ENCODE peak calls at places on chromosomes 4 and X, in eight cellular contexts. One of them, this sample, is unnamed.

GRCh38 chr4:3299122-3299521 is 6.3 kb downstream of the RGS12 start:
- DNase-seq in GM23338: no peak
- DNase-seq in cardiac fibroblast: no peak
- DNase-seq in D341Med: no peak
- DNase-seq in nephron progenitor cell: no peak
- DNase-seq in SK-MEL-5: no peak
- DNase-seq in GM12864: no peak
- DNase-seq in pulmonary artery endothelial cell: no peak
- DNase-seq in this sample: no peak

GRCh38 chrX:129842510-129843208 is 1.0 kb downstream of the ZDHHC9 start:
- DNase-seq in D341Med: no peak
- DNase-seq in GM12864: no peak
- DNase-seq in GM23338: peak
- DNase-seq in pulmonary artery endothelial cell: no peak
- DNase-seq in SK-MEL-5: no peak
- DNase-seq in cardiac fibroblast: peak
- DNase-seq in nephron progenitor cell: no peak
- DNase-seq in this sample: peak

GRCh38 chrX:18291006-18291545 is 63.4 kb downstream of the SCML2 start:
- DNase-seq in SK-MEL-5: no peak
- DNase-seq in GM12864: no peak
- DNase-seq in cardiac fibroblast: peak
- DNase-seq in nephron progenitor cell: no peak
- DNase-seq in GM23338: no peak
- DNase-seq in pulmonary artery endothelial cell: no peak
- DNase-seq in D341Med: no peak
- DNase-seq in this sample: peak

GRCh38 chr4:179634862-179635261 is 2192.6 kb upstream of the AGA start:
- DNase-seq in D341Med: no peak
- DNase-seq in GM12864: no peak
- DNase-seq in GM23338: no peak
- DNase-seq in cardiac fibroblast: no peak
- DNase-seq in SK-MEL-5: no peak
- DNase-seq in pulmonary artery endothelial cell: no peak
- DNase-seq in nephron progenitor cell: no peak
- DNase-seq in this sample: no peak

GRCh38 chr4:73662709-73663546 is 42.7 kb upstream of the RASSF6 start:
- DNase-seq in SK-MEL-5: peak
- DNase-seq in GM23338: peak
- DNase-seq in D341Med: peak
- DNase-seq in GM12864: no peak
- DNase-seq in cardiac fibroblast: peak
- DNase-seq in nephron progenitor cell: no peak
- DNase-seq in pulmonary artery endothelial cell: peak
- DNase-seq in this sample: peak

GRCh38 chrX:24241822-24242648 is 71.8 kb downstream of the SUPT20HL2 start:
- DNase-seq in cardiac fibroblast: peak
- DNase-seq in pulmonary artery endothelial cell: no peak
- DNase-seq in SK-MEL-5: peak
- DNase-seq in nephron progenitor cell: peak
- DNase-seq in D341Med: peak
- DNase-seq in GM23338: peak
- DNase-seq in GM12864: no peak
- DNase-seq in this sample: peak

GRCh38 chr4:31343058-31343457 is 622.9 kb downstream of the PCDH7 start:
- DNase-seq in D341Med: no peak
- DNase-seq in SK-MEL-5: no peak
- DNase-seq in cardiac fibroblast: no peak
- DNase-seq in GM23338: peak
- DNase-seq in nephron progenitor cell: no peak
- DNase-seq in GM12864: no peak
- DNase-seq in pulmonary artery endothelial cell: no peak
- DNase-seq in this sample: no peak

GRCh38 chrX:2228466-2228865 is 272.3 kb downstream of the DHRSX start:
- DNase-seq in GM23338: no peak
- DNase-seq in cardiac fibroblast: no peak
- DNase-seq in nephron progenitor cell: no peak
- DNase-seq in SK-MEL-5: no peak
- DNase-seq in D341Med: no peak
- DNase-seq in GM12864: no peak
- DNase-seq in pulmonary artery endothelial cell: no peak
- DNase-seq in this sample: no peak

GRCh38 chr4:96585304-96585703 is 745.4 kb downstream of the PDHA2 start:
- DNase-seq in nephron progenitor cell: no peak
- DNase-seq in GM12864: no peak
- DNase-seq in SK-MEL-5: no peak
- DNase-seq in GM23338: no peak
- DNase-seq in D341Med: no peak
- DNase-seq in cardiac fibroblast: no peak
- DNase-seq in pulmonary artery endothelial cell: no peak
- DNase-seq in this sample: no peak

GRCh38 chr4:79044260-79044659 is 105.0 kb upstream of the PAQR3 start:
- DNase-seq in GM23338: no peak
- DNase-seq in cardiac fibroblast: no peak
- DNase-seq in GM12864: no peak
- DNase-seq in SK-MEL-5: no peak
- DNase-seq in nephron progenitor cell: no peak
- DNase-seq in pulmonary artery endothelial cell: no peak
- DNase-seq in D341Med: no peak
- DNase-seq in this sample: no peak

GRCh38 chrX:24899391-24899790 is 116.4 kb downstream of the ARX start:
- DNase-seq in D341Med: no peak
- DNase-seq in GM23338: no peak
- DNase-seq in cardiac fibroblast: no peak
- DNase-seq in SK-MEL-5: no peak
- DNase-seq in nephron progenitor cell: no peak
- DNase-seq in pulmonary artery endothelial cell: no peak
- DNase-seq in GM12864: no peak
- DNase-seq in this sample: no peak

GRCh38 chr4:2576290-2576689 is 39.8 kb downstream of the FAM193A start:
- DNase-seq in GM23338: no peak
- DNase-seq in cardiac fibroblast: no peak
- DNase-seq in SK-MEL-5: no peak
- DNase-seq in nephron progenitor cell: no peak
- DNase-seq in D341Med: no peak
- DNase-seq in GM12864: no peak
- DNase-seq in pulmonary artery endothelial cell: no peak
- DNase-seq in this sample: no peak

GRCh38 chrX:150482537-150483217 is 85.7 kb upstream of the MTM1 start:
- DNase-seq in cardiac fibroblast: peak
- DNase-seq in D341Med: no peak
- DNase-seq in GM23338: no peak
- DNase-seq in SK-MEL-5: peak
- DNase-seq in GM12864: no peak
- DNase-seq in nephron progenitor cell: no peak
- DNase-seq in pulmonary artery endothelial cell: no peak
- DNase-seq in this sample: peak

GRCh38 chr4:174292473-174292872 is 8.8 kb downstream of the CEP44 start:
- DNase-seq in GM23338: no peak
- DNase-seq in nephron progenitor cell: no peak
- DNase-seq in GM12864: no peak
- DNase-seq in SK-MEL-5: no peak
- DNase-seq in D341Med: no peak
- DNase-seq in pulmonary artery endothelial cell: no peak
- DNase-seq in cardiac fibroblast: no peak
- DNase-seq in this sample: no peak

GRCh38 chr4:25900901-25901500 is 13.0 kb upstream of the SMIM20 start:
- DNase-seq in SK-MEL-5: no peak
- DNase-seq in GM12864: no peak
- DNase-seq in GM23338: no peak
- DNase-seq in D341Med: peak
- DNase-seq in pulmonary artery endothelial cell: no peak
- DNase-seq in nephron progenitor cell: no peak
- DNase-seq in cardiac fibroblast: no peak
- DNase-seq in this sample: no peak

GRCh38 chr4:100823066-100823992 is 305.5 kb upstream of the EMCN start:
- DNase-seq in D341Med: no peak
- DNase-seq in nephron progenitor cell: no peak
- DNase-seq in cardiac fibroblast: peak
- DNase-seq in GM12864: peak
- DNase-seq in GM23338: no peak
- DNase-seq in SK-MEL-5: peak
- DNase-seq in pulmonary artery endothelial cell: no peak
- DNase-seq in this sample: peak

GRCh38 chrX:84339507-84340364 is 151.7 kb upstream of the RPS6KA6 start:
- DNase-seq in D341Med: peak
- DNase-seq in nephron progenitor cell: no peak
- DNase-seq in SK-MEL-5: peak
- DNase-seq in GM23338: peak
- DNase-seq in GM12864: no peak
- DNase-seq in cardiac fibroblast: peak
- DNase-seq in pulmonary artery endothelial cell: peak
- DNase-seq in this sample: no peak

GRCh38 chr4:88275516-88275915 is 8.8 kb downstream of the PPM1K start:
- DNase-seq in D341Med: no peak
- DNase-seq in pulmonary artery endothelial cell: no peak
- DNase-seq in SK-MEL-5: no peak
- DNase-seq in nephron progenitor cell: no peak
- DNase-seq in cardiac fibroblast: peak
- DNase-seq in GM12864: peak
- DNase-seq in GM23338: no peak
- DNase-seq in this sample: no peak

GRCh38 chr4:84985952-84986351 is 19.5 kb upstream of the WDFY3 start:
- DNase-seq in D341Med: no peak
- DNase-seq in GM12864: no peak
- DNase-seq in pulmonary artery endothelial cell: no peak
- DNase-seq in cardiac fibroblast: peak
- DNase-seq in GM23338: no peak
- DNase-seq in nephron progenitor cell: no peak
- DNase-seq in SK-MEL-5: no peak
- DNase-seq in this sample: peak

GRCh38 chr4:15526924-15527592 is 57.4 kb downstream of the CC2D2A start:
- DNase-seq in D341Med: no peak
- DNase-seq in GM12864: no peak
- DNase-seq in SK-MEL-5: no peak
- DNase-seq in GM23338: no peak
- DNase-seq in nephron progenitor cell: no peak
- DNase-seq in cardiac fibroblast: no peak
- DNase-seq in pulmonary artery endothelial cell: no peak
- DNase-seq in this sample: no peak

GRCh38 chr4:128225148-128225547 is 62.5 kb downstream of the PGRMC2 start:
- DNase-seq in pulmonary artery endothelial cell: no peak
- DNase-seq in GM12864: no peak
- DNase-seq in D341Med: no peak
- DNase-seq in nephron progenitor cell: no peak
- DNase-seq in cardiac fibroblast: peak
- DNase-seq in SK-MEL-5: no peak
- DNase-seq in GM23338: no peak
- DNase-seq in this sample: peak

GRCh38 chr4:5895287-5895686 is 2.4 kb upstream of the CRMP1 start:
- DNase-seq in cardiac fibroblast: peak
- DNase-seq in GM23338: no peak
- DNase-seq in pulmonary artery endothelial cell: no peak
- DNase-seq in SK-MEL-5: peak
- DNase-seq in nephron progenitor cell: no peak
- DNase-seq in D341Med: no peak
- DNase-seq in GM12864: no peak
- DNase-seq in this sample: no peak

GRCh38 chr4:1578301-1578781 is 105.8 kb downstream of the FAM53A start:
- DNase-seq in nephron progenitor cell: peak
- DNase-seq in cardiac fibroblast: no peak
- DNase-seq in GM23338: peak
- DNase-seq in pulmonary artery endothelial cell: no peak
- DNase-seq in SK-MEL-5: no peak
- DNase-seq in D341Med: no peak
- DNase-seq in GM12864: no peak
- DNase-seq in this sample: no peak

GRCh38 chr4:144174401-144175067 is 34.0 kb upstream of the GYPA start:
- DNase-seq in cardiac fibroblast: peak
- DNase-seq in nephron progenitor cell: no peak
- DNase-seq in GM12864: peak
- DNase-seq in SK-MEL-5: peak
- DNase-seq in pulmonary artery endothelial cell: peak
- DNase-seq in D341Med: peak
- DNase-seq in GM23338: peak
- DNase-seq in this sample: peak

GRCh38 chr4:172865531-172866127 is 303.0 kb upstream of the GALNT7 start:
- DNase-seq in GM12864: no peak
- DNase-seq in nephron progenitor cell: no peak
- DNase-seq in SK-MEL-5: peak
- DNase-seq in D341Med: no peak
- DNase-seq in GM23338: peak
- DNase-seq in cardiac fibroblast: no peak
- DNase-seq in pulmonary artery endothelial cell: no peak
- DNase-seq in this sample: no peak

GRCh38 chrX:149908308-149908707 is 21.1 kb upstream of the HSFX4 start:
- DNase-seq in SK-MEL-5: no peak
- DNase-seq in D341Med: no peak
- DNase-seq in GM23338: no peak
- DNase-seq in pulmonary artery endothelial cell: no peak
- DNase-seq in nephron progenitor cell: no peak
- DNase-seq in GM12864: peak
- DNase-seq in cardiac fibroblast: no peak
- DNase-seq in this sample: no peak

GRCh38 chr4:21948347-21949072 is at the start of gene KCNIP4:
- DNase-seq in D341Med: peak
- DNase-seq in GM12864: no peak
- DNase-seq in cardiac fibroblast: peak
- DNase-seq in pulmonary artery endothelial cell: no peak
- DNase-seq in SK-MEL-5: no peak
- DNase-seq in nephron progenitor cell: peak
- DNase-seq in GM23338: peak
- DNase-seq in this sample: peak

GRCh38 chrX:33457102-33457501 is 245.8 kb upstream of the DMD start:
- DNase-seq in SK-MEL-5: no peak
- DNase-seq in cardiac fibroblast: no peak
- DNase-seq in nephron progenitor cell: no peak
- DNase-seq in GM12864: no peak
- DNase-seq in pulmonary artery endothelial cell: no peak
- DNase-seq in GM23338: no peak
- DNase-seq in D341Med: no peak
- DNase-seq in this sample: no peak

GRCh38 chr4:16794816-16795445 is 103.5 kb downstream of the LDB2 start:
- DNase-seq in GM12864: peak
- DNase-seq in pulmonary artery endothelial cell: peak
- DNase-seq in cardiac fibroblast: peak
- DNase-seq in GM23338: peak
- DNase-seq in D341Med: peak
- DNase-seq in nephron progenitor cell: peak
- DNase-seq in SK-MEL-5: peak
- DNase-seq in this sample: peak

GRCh38 chr4:82430193-82431025 is at the start of the genes ENOPH1 and HNRNPDL:
- DNase-seq in D341Med: peak
- DNase-seq in SK-MEL-5: peak
- DNase-seq in cardiac fibroblast: peak
- DNase-seq in nephron progenitor cell: peak
- DNase-seq in GM12864: peak
- DNase-seq in GM23338: peak
- DNase-seq in pulmonary artery endothelial cell: peak
- DNase-seq in this sample: peak

GRCh38 chrX:38804481-38805293 is 3.4 kb downstream of the MID1IP1 start:
- DNase-seq in GM12864: no peak
- DNase-seq in SK-MEL-5: peak
- DNase-seq in pulmonary artery endothelial cell: no peak
- DNase-seq in nephron progenitor cell: peak
- DNase-seq in GM23338: peak
- DNase-seq in cardiac fibroblast: peak
- DNase-seq in D341Med: peak
- DNase-seq in this sample: no peak

GRCh38 chrX:13167444-13168207 is 123.2 kb upstream of the FAM9C start:
- DNase-seq in cardiac fibroblast: peak
- DNase-seq in pulmonary artery endothelial cell: peak
- DNase-seq in SK-MEL-5: no peak
- DNase-seq in GM23338: no peak
- DNase-seq in nephron progenitor cell: no peak
- DNase-seq in GM12864: no peak
- DNase-seq in D341Med: no peak
- DNase-seq in this sample: peak

GRCh38 chrX:132118361-132118760 is 9.5 kb downstream of the FRMD7 start:
- DNase-seq in GM12864: no peak
- DNase-seq in SK-MEL-5: no peak
- DNase-seq in D341Med: no peak
- DNase-seq in GM23338: peak
- DNase-seq in pulmonary artery endothelial cell: no peak
- DNase-seq in cardiac fibroblast: no peak
- DNase-seq in nephron progenitor cell: peak
- DNase-seq in this sample: no peak

GRCh38 chrX:133608406-133608805 is 193.1 kb upstream of the GPC4 start:
- DNase-seq in nephron progenitor cell: no peak
- DNase-seq in GM23338: no peak
- DNase-seq in pulmonary artery endothelial cell: no peak
- DNase-seq in SK-MEL-5: no peak
- DNase-seq in D341Med: no peak
- DNase-seq in GM12864: no peak
- DNase-seq in cardiac fibroblast: peak
- DNase-seq in this sample: peak

This sample was measured in astrocyte.